ENCODE peak calls at places on chromosome 9, in five cellular contexts. Q is A549, P is cardiac muscle cell, C is NT2/D1, E is GM23248. N is an unnamed sample.

GRCh38 chr9:123002754-123003153 is 30.7 kb upstream of the GPR21 start:
- DNase-seq in Q (no peak), P (peak; percentile 83), C (no peak), E (no peak), N (no peak)

GRCh38 chr9:136944519-136945332 is at the start of the genes C8G and FBXW5:
- DNase-seq in Q (peak; percentile 89), P (peak; percentile 96), C (peak; percentile 93), E (peak; percentile 98), N (peak; percentile 96)

GRCh38 chr9:89362647-89363310 is 44.5 kb downstream of the SECISBP2 start:
- DNase-seq in Q (no peak), P (no peak), C (no peak), E (no peak), N (no peak)

GRCh38 chr9:110141118-110141797 is 66.7 kb downstream of the C9orf152 start:
- DNase-seq in Q (peak; percentile 44), P (peak; percentile 93), C (no peak), E (peak; percentile 97), N (no peak)

GRCh38 chr9:99563364-99563763 is 258.3 kb upstream of the NR4A3 start:
- DNase-seq in Q (no peak), P (no peak), C (no peak), E (no peak), N (no peak)

GRCh38 chr9:129154866-129155477 is 23.1 kb downstream of the IER5L start:
- DNase-seq in Q (no peak), P (no peak), C (no peak), E (no peak), N (no peak)

GRCh38 chr9:73216016-73216415 is 64.4 kb downstream of the ANXA1 start:
- DNase-seq in Q (no peak), P (no peak), C (no peak), E (no peak), N (no peak)

GRCh38 chr9:16485155-16485554 is 385.3 kb downstream of the BNC2 start:
- DNase-seq in Q (no peak), P (no peak), C (no peak), E (peak; percentile 10), N (no peak)

DNA sequence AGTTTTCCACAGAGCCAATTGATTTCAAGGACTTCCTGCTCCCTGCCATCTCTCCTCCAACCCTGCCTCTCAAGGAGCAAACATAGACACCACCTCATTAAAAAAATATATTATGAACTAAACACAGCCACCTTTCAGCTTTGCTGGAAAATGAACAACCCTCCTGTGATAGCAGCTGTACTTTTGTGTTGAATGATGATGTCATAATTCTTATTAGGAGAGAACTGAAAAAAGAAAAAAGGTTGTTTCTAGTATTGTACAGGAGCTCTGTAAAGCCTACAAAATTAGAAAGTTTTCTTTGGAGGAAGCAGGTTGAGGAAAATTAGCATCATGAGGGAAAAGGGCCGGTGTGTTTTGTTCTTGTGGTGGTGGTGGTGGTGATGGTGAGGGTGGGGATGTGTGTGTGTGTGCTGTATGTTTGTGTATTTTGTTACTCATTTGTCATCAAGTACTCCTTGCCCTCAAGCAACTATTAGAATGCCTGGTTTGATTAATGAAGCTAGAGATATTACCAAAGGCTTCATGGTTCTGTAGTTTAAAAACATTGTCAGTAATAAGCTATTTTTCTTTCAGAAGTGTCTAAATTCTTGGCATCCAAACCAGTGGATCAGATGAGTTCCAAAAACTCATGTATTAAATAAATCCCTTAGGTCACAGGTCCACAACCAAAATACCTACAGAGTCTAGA is 405.9 kb downstream of the TLE4 start:
- DNase-seq in Q (no peak), P (no peak), C (no peak), E (no peak), N (no peak)
- H3K4me3 ChIP-seq in Q (no peak overlapping the region), P (no peak overlapping the region), C (no peak overlapping the region), E (no peak overlapping the region), N (no peak overlapping the region)

GRCh38 chr9:95097279-95097678 is 220.2 kb downstream of the FANCC start:
- DNase-seq in Q (no peak), P (no peak), C (no peak), E (no peak), N (no peak)
- H3K4me1 ChIP-seq in Q (peaks cover 46% of the 10 kb centered on the region), P (peaks cover 13% of the 10 kb centered on the region), C (peaks cover 26% of the 10 kb centered on the region), E (peaks cover 25% of the 10 kb centered on the region), N (no peaks in the 10 kb centered on the region)

DNA sequence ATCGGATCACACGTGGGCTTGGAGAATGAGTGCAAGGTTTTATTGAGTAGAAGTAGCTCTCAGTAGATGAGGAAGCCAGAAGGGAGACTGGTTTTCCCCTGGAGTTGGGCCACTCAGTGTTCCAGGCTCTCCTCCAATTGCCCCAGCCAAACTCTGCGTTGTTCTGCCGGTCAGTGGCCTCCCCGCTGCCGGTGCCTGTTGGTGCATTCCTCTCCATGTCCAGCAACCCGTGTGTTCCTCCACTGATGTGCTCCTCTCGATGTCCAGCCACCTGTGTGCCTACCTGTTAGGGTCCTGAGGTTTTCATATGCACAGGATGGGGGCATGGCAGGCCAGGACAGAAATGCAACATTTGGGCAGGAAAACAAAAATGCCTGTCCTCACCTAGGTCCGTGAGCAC is 888.0 kb upstream of the PTPRD start:
- DNase-seq in Q (no peak), P (no peak), C (no peak), E (no peak), N (no peak)
- H3K9me3 ChIP-seq in Q (no peaks in the 10 kb centered on the region), P (no peaks in the 10 kb centered on the region), C (no peaks in the 10 kb centered on the region), E (no peaks in the 10 kb centered on the region), N (no peaks in the 10 kb centered on the region)

GRCh38 chr9:68782546-68782945 is 77.5 kb downstream of the PIP5K1B start:
- DNase-seq in Q (no peak), P (no peak), C (no peak), E (no peak), N (no peak)
- H3K4me3 ChIP-seq in Q (no peak overlapping the region), P (no peak overlapping the region), C (no peak overlapping the region), E (peak overlapping the region; percentile 11), N (no peak overlapping the region)

GRCh38 chr9:134533850-134534585 is 107.6 kb upstream of the COL5A1 start:
- DNase-seq in Q (no peak), P (peak; percentile 17), C (no peak), E (no peak), N (no peak)
- H3K4me1 ChIP-seq in Q (peaks cover 14% of the 10 kb centered on the region), P (no peaks in the 10 kb centered on the region), C (peaks cover 4% of the 10 kb centered on the region), E (peaks cover 29% of the 10 kb centered on the region), N (no peaks in the 10 kb centered on the region)

GRCh38 chr9:8114826-8115225 is 315.2 kb upstream of the DMAC1 start:
- DNase-seq in Q (no peak), P (no peak), C (no peak), E (no peak), N (no peak)
- H3K9me3 ChIP-seq in Q (no peaks in the 10 kb centered on the region), P (no peaks in the 10 kb centered on the region), C (no peaks in the 10 kb centered on the region), E (no peaks in the 10 kb centered on the region), N (no peaks in the 10 kb centered on the region)

GRCh38 chr9:715743-716400 is 125.6 kb upstream of the DMRT1 start:
- DNase-seq in Q (no peak), P (peak; percentile 26), C (no peak), E (peak; percentile 69), N (no peak)
- H3K4me3 ChIP-seq in Q (no peak overlapping the region), P (no peak overlapping the region), C (no peak overlapping the region), E (no peak overlapping the region), N (no peak overlapping the region)

GRCh38 chr9:113546566-113546965 is 83.0 kb downstream of the RGS3 start:
- DNase-seq in Q (no peak), P (no peak), C (no peak), E (no peak), N (no peak)

GRCh38 chr9:113544001-113544340 is 80.4 kb downstream of the RGS3 start:
- DNase-seq in Q (no peak), P (no peak), C (no peak), E (no peak), N (no peak)

GRCh38 chr9:113543286-113544000 is 79.9 kb downstream of the RGS3 start:
- DNase-seq in Q (no peak), P (no peak), C (no peak), E (no peak), N (no peak)

GRCh38 chr9:113542741-113543140 is 79.2 kb downstream of the RGS3 start:
- DNase-seq in Q (no peak), P (no peak), C (no peak), E (no peak), N (no peak)

GRCh38 chr9:113545068-113545467 is 81.5 kb downstream of the RGS3 start:
- DNase-seq in Q (no peak), P (no peak), C (no peak), E (no peak), N (no peak)
- H3K4me1 ChIP-seq in Q (no peaks in the 10 kb centered on the region), P (peaks cover 55% of the 10 kb centered on the region), C (peaks cover 13% of the 10 kb centered on the region), E (peaks cover 8% of the 10 kb centered on the region), N (peaks cover 28% of the 10 kb centered on the region)